ENCODE peak calls at places on chromosomes 3 and 15, in seven cellular contexts. Q, J, Z, D, K, C and G are unnamed samples.

GRCh38 chr3:191502583-191502982 is 41.6 kb downstream of the PYDC2 start:
- DNase-seq in Q (no peak), J (no peak), Z (no peak), D (no peak), K (peak; percentile 18), C (no peak), G (no peak)

GRCh38 chr3:113275876-113276580 is 64.7 kb downstream of the BOC start:
- DNase-seq in Q (peak; percentile 88), J (peak; percentile 94), Z (no peak), D (no peak), K (no peak), C (peak; percentile 67), G (peak; percentile 57)

GRCh38 chr3:29488922-29489321 is 208.1 kb downstream of the RBMS3 start:
- DNase-seq in Q (no peak), J (no peak), Z (no peak), D (no peak), K (no peak), C (no peak), G (no peak)

GRCh38 chr3:150798122-150798618 is 35.2 kb upstream of the SIAH2 start:
- DNase-seq in Q (peak; percentile 76), J (peak; percentile 39), Z (no peak), D (no peak), K (peak; percentile 49), C (no peak), G (no peak)

GRCh38 chr15:39896837-39897236 is 23.2 kb downstream of the GPR176 start:
- DNase-seq in Q (no peak), J (no peak), Z (no peak), D (no peak), K (no peak), C (no peak), G (no peak)

GRCh38 chr15:41546846-41547786 is 3.1 kb upstream of the RPAP1 start:
- DNase-seq in Q (no peak), J (no peak), Z (no peak), D (no peak), K (no peak), C (no peak), G (no peak)

GRCh38 chr15:40307421-40308165 is at the start of gene PLCB2:
- DNase-seq in Q (no peak), J (no peak), Z (peak; percentile 44), D (no peak), K (peak; percentile 78), C (peak; percentile 32), G (peak; percentile 43)

GRCh38 chr15:43070249-43070648 is 35.6 kb downstream of the UBR1 start:
- DNase-seq in Q (no peak), J (no peak), Z (no peak), D (no peak), K (no peak), C (no peak), G (no peak)

GRCh38 chr3:76039431-76039830 is 254.1 kb upstream of the ZNF717 start:
- DNase-seq in Q (no peak), J (no peak), Z (no peak), D (no peak), K (no peak), C (no peak), G (peak; percentile 12)

GRCh38 chr3:13403213-13403817 is 16.8 kb downstream of the NUP210 start:
- DNase-seq in Q (no peak), J (no peak), Z (no peak), D (no peak), K (no peak), C (no peak), G (no peak)

GRCh38 chr15:71715914-71716313 is 94.4 kb upstream of the NR2E3 start:
- DNase-seq in Q (no peak), J (no peak), Z (no peak), D (no peak), K (no peak), C (peak; percentile 16), G (no peak)

GRCh38 chr3:128297401-128298138 is 144.3 kb downstream of the EEFSEC start:
- DNase-seq in Q (no peak), J (no peak), Z (no peak), D (peak; percentile 37), K (no peak), C (no peak), G (peak; percentile 61)

GRCh38 chr3:195908439-195909293 is at the start of gene TNK2:
- DNase-seq in Q (no peak), J (peak; percentile 48), Z (peak; percentile 15), D (no peak), K (peak; percentile 41), C (no peak), G (no peak)

GRCh38 chr3:148682997-148683396 is 14.7 kb upstream of the AGTR1 start:
- DNase-seq in Q (no peak), J (no peak), Z (no peak), D (no peak), K (no peak), C (no peak), G (no peak)

GRCh38 chr3:46852839-46853355 is 10.3 kb downstream of the MYL3 start:
- DNase-seq in Q (no peak), J (no peak), Z (no peak), D (peak; percentile 19), K (no peak), C (no peak), G (no peak)

GRCh38 chr15:83843511-83843910 is 189.6 kb downstream of the ADAMTSL3 start:
- DNase-seq in Q (no peak), J (no peak), Z (no peak), D (no peak), K (no peak), C (peak; percentile 7), G (no peak)

GRCh38 chr15:78040653-78041244 is 36.8 kb downstream of the TBC1D2B start:
- DNase-seq in Q (no peak), J (no peak), Z (no peak), D (no peak), K (no peak), C (no peak), G (no peak)